ENCODE peak calls at places on chromosomes 1 and 21, in eight cellular contexts. H is tibial nerve, L is caudate nucleus, F is transverse colon, Q is endothelial cell of umbilical vein, K is ovary, D is adrenal gland, C is brain microvascular endothelial cell. I is an unnamed sample.
A peak's percentile ranks its signal among the peaks of the same experiment; 100 is the strongest.

GRCh38 chr1:1270813-1271212 is 2.8 kb downstream of the UBE2J2 start:
- DNase-seq in C (no peak), H (no peak), Q (no peak), K (no peak), F (no peak), L (no peak), D (no peak), I (no peak)

GRCh38 chr1:204242920-204243319 is 29.1 kb upstream of the GOLT1A start:
- DNase-seq in H (no peak), Q (no peak), L (no peak), C (no peak), F (no peak), K (no peak), D (no peak), I (no peak)

GRCh38 chr1:52660807-52661206 is 27.8 kb downstream of the SHISAL2A start:
- DNase-seq in C (no peak), L (no peak), H (no peak), F (no peak), K (no peak), D (no peak), Q (no peak), I (no peak)

GRCh38 chr1:154459044-154459443 is 43.0 kb upstream of the TDRD10 start:
- DNase-seq in D (no peak), F (no peak), K (no peak), H (no peak), L (peak; percentile 24), C (no peak), Q (no peak), I (peak; percentile 9)

GRCh38 chr1:24929876-24930702 is at the start of gene RUNX3:
- DNase-seq in K (no peak), H (no peak), C (no peak), L (no peak), F (peak; percentile 83), D (no peak), Q (no peak), I (no peak)

GRCh38 chr1:116483481-116484309 is 87.1 kb downstream of the CD58 start:
- DNase-seq in C (no peak), D (peak; percentile 34), K (peak; percentile 45), H (no peak), Q (no peak), F (peak; percentile 80), L (no peak), I (no peak)

GRCh38 chr1:94884101-94884875 is 42.6 kb downstream of the CNN3 start:
- DNase-seq in D (peak; percentile 50), Q (no peak), K (peak; percentile 58), H (no peak), C (peak; percentile 61), L (peak; percentile 60), F (no peak), I (no peak)

GRCh38 chr1:206572835-206573771 is 39.2 kb downstream of the EIF2D start:
- DNase-seq in D (no peak), C (no peak), Q (no peak), K (no peak), L (no peak), F (no peak), H (no peak), I (no peak)

GRCh38 chr1:184617433-184618029 is 137.1 kb downstream of the EDEM3 start:
- DNase-seq in H (no peak), K (no peak), F (no peak), D (peak; percentile 68), Q (no peak), C (no peak), L (no peak), I (no peak)

GRCh38 chr1:91929246-91929645 is 20.0 kb upstream of the BRDT start:
- DNase-seq in D (peak; percentile 63), H (no peak), F (no peak), L (no peak), C (no peak), Q (peak; percentile 53), K (peak; percentile 39), I (no peak)

GRCh38 chr21:43868461-43868860 is 3.4 kb downstream of the AGPAT3 start:
- DNase-seq in C (no peak), D (no peak), F (no peak), H (no peak), L (no peak), Q (no peak), K (no peak), I (no peak)

GRCh38 chr1:112509005-112509659 is 367 bp downstream of the WNT2B start:
- DNase-seq in C (no peak), L (no peak), F (peak; percentile 36), D (peak; percentile 37), K (peak; percentile 58), H (no peak), Q (peak; percentile 13), I (no peak)

GRCh38 chr1:99869723-99870122 is 19.6 kb downstream of the AGL start:
- DNase-seq in F (no peak), C (no peak), H (no peak), K (no peak), L (no peak), Q (no peak), D (no peak), I (no peak)

GRCh38 chr1:156104065-156104810 is 10.3 kb upstream of the LMNA start:
- DNase-seq in K (peak; percentile 83), H (no peak), F (peak; percentile 79), C (peak; percentile 86), Q (peak; percentile 91), L (no peak), D (no peak), I (peak; percentile 72)

GRCh38 chr1:55631508-55631907 is 416.3 kb upstream of the USP24 start:
- DNase-seq in L (no peak), H (no peak), Q (no peak), C (peak; percentile 6), F (no peak), D (no peak), K (no peak), I (no peak)

GRCh38 chr1:7613851-7614205 is 157.3 kb upstream of the VAMP3 start:
- DNase-seq in K (no peak), F (no peak), D (no peak), L (no peak), H (no peak), C (no peak), Q (no peak), I (no peak)
- H3K27ac ChIP-seq in K (no peak overlapping the region), F (no peak overlapping the region), D (no peak overlapping the region), L (no peak overlapping the region), H (no peak overlapping the region), C (no peak overlapping the region), Q (no peak overlapping the region), I (no peak overlapping the region)

GRCh38 chr1:89276690-89277089 is 4.0 kb upstream of the GBP5 start:
- DNase-seq in K (no peak), F (no peak), C (no peak), H (no peak), Q (no peak), D (no peak), L (no peak), I (no peak)

GRCh38 chr1:89273324-89273778 is 691 bp upstream of the GBP5 start:
- DNase-seq in H (no peak), C (no peak), L (no peak), Q (no peak), F (no peak), D (no peak), K (peak; percentile 21), I (no peak)

GRCh38 chr1:89274431-89274857 is 1.8 kb upstream of the GBP5 start:
- DNase-seq in F (no peak), H (no peak), K (peak; percentile 38), C (no peak), Q (no peak), D (no peak), L (no peak), I (no peak)

GRCh38 chr1:89277725-89278124 is 5.1 kb upstream of the GBP5 start:
- DNase-seq in C (no peak), K (no peak), H (no peak), Q (no peak), D (no peak), L (no peak), F (no peak), I (no peak)

GRCh38 chr1:89279011-89279466 is 6.4 kb upstream of the GBP5 start:
- DNase-seq in L (no peak), K (no peak), F (no peak), D (no peak), C (no peak), Q (no peak), H (no peak), I (no peak)
- H3K27ac ChIP-seq in L (no peak overlapping the region), K (no peak overlapping the region), F (peak overlapping the region; percentile 8), D (no peak overlapping the region), C (no peak overlapping the region), Q (no peak overlapping the region), H (no peak overlapping the region), I (no peak overlapping the region)

GRCh38 chr1:20250346-20250989 is 40.2 kb upstream of the VWA5B1 start:
- DNase-seq in K (no peak), F (peak; percentile 89), L (peak; percentile 22), Q (no peak), D (peak; percentile 33), H (no peak), C (peak; percentile 16), I (no peak)
- H3K27ac ChIP-seq in K (no peak overlapping the region), F (peak overlapping the region; percentile 80), L (no peak overlapping the region), Q (no peak overlapping the region), D (no peak overlapping the region), H (no peak overlapping the region), C (no peak overlapping the region), I (no peak overlapping the region)

GRCh38 chr1:228105269-228105995 is 2.3 kb upstream of the C1orf35 start:
- DNase-seq in C (no peak), Q (no peak), K (no peak), L (no peak), H (no peak), F (no peak), D (peak; percentile 28), I (no peak)

GRCh38 chr1:228105996-228106799 is 2.9 kb downstream of the MRPL55 start:
- DNase-seq in K (no peak), D (no peak), C (no peak), F (no peak), L (no peak), H (no peak), Q (no peak), I (no peak)

GRCh38 chr1:228106800-228107054 is 2.4 kb downstream of the MRPL55 start:
- DNase-seq in L (no peak), C (no peak), F (no peak), D (peak; percentile 23), Q (no peak), H (no peak), K (peak; percentile 30), I (no peak)

GRCh38 chr1:228102791-228103620 is at the start of gene C1orf35:
- DNase-seq in C (peak; percentile 87), L (peak; percentile 89), D (peak; percentile 94), F (peak; percentile 96), Q (peak; percentile 95), K (peak; percentile 94), H (peak; percentile 83), I (peak; percentile 91)

DNA sequence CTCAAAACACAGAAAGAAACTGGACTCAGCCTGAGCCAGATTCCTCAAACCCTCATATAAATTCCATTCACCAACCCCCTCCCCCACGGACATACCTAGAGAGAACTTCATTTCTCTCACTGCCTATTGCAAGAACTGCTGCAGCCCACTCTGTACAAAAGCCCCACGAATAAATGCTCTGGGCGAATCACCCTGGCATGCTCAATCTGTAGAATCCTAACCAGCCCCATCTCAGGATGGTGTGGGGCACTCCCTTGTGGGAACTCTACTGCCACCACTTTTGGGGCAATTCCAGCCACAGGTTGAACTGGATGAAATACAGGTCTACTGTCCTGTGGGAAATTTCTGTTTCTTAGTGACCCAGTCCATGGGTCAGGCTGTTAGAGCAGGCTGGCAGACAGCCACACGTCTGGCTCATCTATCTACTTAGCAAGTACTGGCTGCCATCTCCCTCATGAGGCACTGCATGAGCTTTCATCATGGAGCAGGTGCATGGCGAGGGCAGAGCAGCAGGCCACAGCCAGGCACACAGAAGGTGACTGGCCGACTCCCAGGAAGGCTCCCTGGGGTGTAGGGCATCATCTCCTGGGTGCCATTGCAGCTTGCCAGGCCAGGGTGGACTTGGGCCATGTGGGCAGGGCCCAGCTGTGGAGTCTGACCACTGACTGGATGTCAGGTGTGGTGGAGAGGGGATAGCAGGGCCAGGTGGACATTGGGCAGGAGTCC is 1.6 kb upstream of the C1orf35 start:
- DNase-seq in F (no peak), L (no peak), Q (no peak), K (peak; percentile 43), D (peak; percentile 74), H (no peak), C (no peak), I (no peak)
- H3K27ac ChIP-seq in F (peak overlapping the region; percentile 95), L (no peak overlapping the region), Q (no peak overlapping the region), K (no peak overlapping the region), D (no peak overlapping the region), H (no peak overlapping the region), C (no peak overlapping the region), I (peak overlapping the region; percentile 4)

I was measured in substantia nigra.